ENCODE peak calls at places on chromosome 20, in seven cellular contexts. F, D, Z, R, J, H and V are unnamed samples.

GRCh38 chr20:35451295-35451694 is 4.1 kb upstream of the CEP250 start:
- DNase-seq in J (no peak), Z (no peak), D (no peak), R (no peak), F (no peak), H (no peak), V (no peak)

GRCh38 chr20:25549866-25550477 is 35.4 kb downstream of the NINL start:
- DNase-seq in J (peak; percentile 44), F (no peak), D (no peak), R (no peak), Z (no peak), H (no peak), V (no peak)

GRCh38 chr20:53905019-53905847 is 165.2 kb downstream of the BCAS1 start:
- DNase-seq in D (no peak), F (no peak), H (no peak), R (no peak), J (no peak), Z (no peak), V (no peak)

GRCh38 chr20:53961527-53961926 is 108.9 kb downstream of the BCAS1 start:
- DNase-seq in D (no peak), Z (no peak), H (no peak), F (peak; percentile 35), J (no peak), R (no peak), V (no peak)

GRCh38 chr20:8330785-8331699 is 199.0 kb downstream of the PLCB1 start:
- DNase-seq in D (no peak), F (peak; percentile 53), R (no peak), Z (no peak), J (no peak), H (no peak), V (no peak)

GRCh38 chr20:21396921-21397340 is 395 bp downstream of the NKX2-4 start:
- DNase-seq in D (no peak), J (peak; percentile 35), F (peak; percentile 30), R (no peak), Z (no peak), H (no peak), V (no peak)

GRCh38 chr20:48600470-48600945 is 227.3 kb downstream of the PREX1 start:
- DNase-seq in R (no peak), J (no peak), H (no peak), Z (no peak), D (no peak), F (no peak), V (no peak)

GRCh38 chr20:49290608-49291191 is 12.8 kb upstream of the ZNFX1 start:
- DNase-seq in R (no peak), D (no peak), Z (no peak), F (no peak), J (no peak), H (no peak), V (no peak)

GRCh38 chr20:34164569-34164968 is 52.5 kb upstream of the EIF2S2 start:
- DNase-seq in H (no peak), F (no peak), Z (no peak), J (no peak), D (no peak), R (no peak), V (no peak)